ENCODE peak calls at places on chromosomes 3 and 15, in seven cellular contexts. Y, J, G, L, M, I and V are unnamed samples.

GRCh38 chr15:55282284-55282833 is 7.3 kb downstream of the RAB27A start:
- DNase-seq in Y (no peak), J (peak), G (peak), L (no peak), M (no peak), I (peak), V (no peak)

GRCh38 chr3:45417949-45418847 is 29.8 kb downstream of the LARS2 start:
- DNase-seq in Y (no peak), J (no peak), G (no peak), L (no peak), M (no peak), I (no peak), V (no peak)

GRCh38 chr3:71973337-71974030 is 188.5 kb upstream of the PROK2 start:
- DNase-seq in Y (no peak), J (no peak), G (no peak), L (no peak), M (no peak), I (no peak), V (no peak)

GRCh38 chr15:49589030-49589429 is 31.6 kb downstream of the FAM227B start:
- DNase-seq in Y (no peak), J (no peak), G (no peak), L (no peak), M (no peak), I (no peak), V (no peak)

GRCh38 chr15:67784057-67784781 is 41.1 kb upstream of the SKOR1 start:
- DNase-seq in Y (no peak), J (no peak), G (no peak), L (no peak), M (peak), I (no peak), V (no peak)

GRCh38 chr15:76150971-76151598 is 91.3 kb downstream of the TMEM266 start:
- DNase-seq in Y (peak), J (peak), G (peak), L (peak), M (peak), I (peak), V (peak)

GRCh38 chr15:60052796-60053195 is 48.7 kb downstream of the FOXB1 start:
- DNase-seq in Y (no peak), J (no peak), G (no peak), L (no peak), M (no peak), I (no peak), V (no peak)

GRCh38 chr3:21185816-21186314 is 565.1 kb downstream of the ZNF385D start:
- DNase-seq in Y (no peak), J (no peak), G (no peak), L (no peak), M (no peak), I (no peak), V (no peak)

GRCh38 chr15:57892181-57892580 is 173.3 kb downstream of the ALDH1A2 start:
- DNase-seq in Y (no peak), J (peak), G (no peak), L (no peak), M (no peak), I (no peak), V (no peak)

GRCh38 chr3:72008226-72008996 is 223.5 kb upstream of the PROK2 start:
- DNase-seq in Y (no peak), J (peak), G (no peak), L (no peak), M (no peak), I (peak), V (no peak)

GRCh38 chr3:151926956-151927355 is 53.5 kb downstream of the SUCNR1 start:
- DNase-seq in Y (no peak), J (peak), G (no peak), L (no peak), M (no peak), I (peak), V (no peak)

GRCh38 chr15:68157074-68157473 is 48.1 kb downstream of the CALML4 start:
- DNase-seq in Y (no peak), J (no peak), G (no peak), L (no peak), M (no peak), I (no peak), V (no peak)

GRCh38 chr3:152417181-152417580 is 148.5 kb downstream of the MBNL1 start:
- DNase-seq in Y (no peak), J (peak), G (no peak), L (no peak), M (no peak), I (no peak), V (no peak)

GRCh38 chr3:88713233-88713691 is 394.2 kb upstream of the EPHA3 start:
- DNase-seq in Y (no peak), J (peak), G (peak), L (no peak), M (no peak), I (peak), V (no peak)

GRCh38 chr15:60695713-60696522 is 217.0 kb upstream of the ICE2 start:
- DNase-seq in Y (no peak), J (peak), G (no peak), L (no peak), M (no peak), I (peak), V (no peak)

GRCh38 chr3:142998439-142998838 is 2.9 kb upstream of the U2SURP start:
- DNase-seq in Y (no peak), J (peak), G (no peak), L (no peak), M (no peak), I (peak), V (no peak)

GRCh38 chr3:149605902-149606301 is 51.9 kb downstream of the WWTR1 start:
- DNase-seq in Y (no peak), J (peak), G (no peak), L (no peak), M (no peak), I (peak), V (no peak)

GRCh38 chr3:87350367-87351199 is 74.2 kb upstream of the POU1F1 start:
- DNase-seq in Y (no peak), J (peak), G (peak), L (no peak), M (peak), I (peak), V (peak)

GRCh38 chr15:39828374-39828931 is 45.8 kb upstream of the FSIP1 start:
- DNase-seq in Y (no peak), J (peak), G (peak), L (peak), M (no peak), I (peak), V (no peak)

GRCh38 chr15:68553994-68554715 is 24.6 kb upstream of the CORO2B start:
- DNase-seq in Y (peak), J (peak), G (peak), L (peak), M (peak), I (peak), V (peak)

GRCh38 chr3:185852562-185853135 is 27.8 kb upstream of the IGF2BP2 start:
- DNase-seq in Y (no peak), J (peak), G (no peak), L (no peak), M (no peak), I (peak), V (no peak)

GRCh38 chr3:59422312-59422711 is 372.5 kb upstream of the CFAP20DC start:
- DNase-seq in Y (no peak), J (peak), G (no peak), L (no peak), M (no peak), I (peak), V (no peak)

GRCh38 chr3:10008588-10009344 is 17.5 kb upstream of the FANCD2 start:
- DNase-seq in Y (peak), J (peak), G (no peak), L (peak), M (peak), I (peak), V (peak)

GRCh38 chr3:81869380-81869779 is 107.9 kb upstream of the GBE1 start:
- DNase-seq in Y (no peak), J (no peak), G (no peak), L (no peak), M (no peak), I (no peak), V (no peak)

GRCh38 chr3:27165348-27165747 is 203.8 kb downstream of the NEK10 start:
- DNase-seq in Y (no peak), J (peak), G (peak), L (no peak), M (no peak), I (peak), V (no peak)

GRCh38 chr3:133269393-133269792 is 130.5 kb upstream of the BFSP2 start:
- DNase-seq in Y (no peak), J (no peak), G (no peak), L (no peak), M (no peak), I (no peak), V (no peak)

GRCh38 chr15:51380999-51381806 is 39.7 kb downstream of the GLDN start:
- DNase-seq in Y (peak), J (peak), G (peak), L (no peak), M (peak), I (peak), V (peak)

GRCh38 chr3:46693038-46693896 is at the start of gene ALS2CL:
- DNase-seq in Y (peak), J (no peak), G (no peak), L (peak), M (peak), I (no peak), V (peak)

GRCh38 chr3:48399387-48400172 is 27.6 kb downstream of the FBXW12 start:
- DNase-seq in Y (peak), J (no peak), G (no peak), L (no peak), M (no peak), I (no peak), V (no peak)

GRCh38 chr3:159866201-159866746 is 122.4 kb upstream of the IL12A start:
- DNase-seq in Y (no peak), J (peak), G (no peak), L (no peak), M (no peak), I (no peak), V (no peak)

GRCh38 chr3:100226712-100227429 is 33.9 kb upstream of the TBC1D23 start:
- DNase-seq in Y (no peak), J (peak), G (no peak), L (no peak), M (no peak), I (peak), V (no peak)

GRCh38 chr15:90932660-90932991 is 277 bp upstream of the HDDC3 start:
- DNase-seq in Y (no peak), J (no peak), G (no peak), L (no peak), M (no peak), I (no peak), V (no peak)
- TF ChIP-seq CTCF in Y (no peak), J (no peak), G (no peak), L (no peak), M (peak), I (no peak), V (no peak)

GRCh38 chr15:37291920-37292319 is 191.6 kb upstream of the MEIS2 start:
- DNase-seq in Y (no peak), J (no peak), G (no peak), L (no peak), M (no peak), I (no peak), V (no peak)
- TF ChIP-seq CTCF in Y (no peak), J (no peak), G (no peak), L (no peak), M (no peak), I (no peak), V (no peak)

DNA sequence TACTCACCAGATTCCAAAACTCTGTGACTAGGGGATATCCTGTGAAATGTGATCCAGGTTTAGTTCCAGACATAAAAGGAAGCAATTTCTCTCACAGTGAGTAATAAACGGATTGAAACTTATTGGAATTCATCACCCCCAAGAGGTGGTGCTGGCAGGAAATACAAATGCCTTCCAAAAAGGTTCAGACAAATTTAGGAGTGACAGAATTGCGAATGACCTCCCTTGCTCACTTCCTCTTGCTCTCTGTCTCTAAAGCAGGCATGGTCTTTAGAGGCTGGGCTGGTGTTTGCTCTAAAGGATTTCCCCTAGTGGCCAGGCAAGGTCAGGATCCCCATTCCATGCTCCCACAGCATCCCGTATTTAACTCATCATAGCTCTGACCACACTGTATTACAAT is 449.4 kb upstream of the PPP2R3A start:
- DNase-seq in Y (peak), J (peak), G (no peak), L (no peak), M (no peak), I (peak), V (no peak)
- TF ChIP-seq CTCF in Y (peak), J (peak), G (peak), L (no peak), M (no peak), I (peak), V (peak)

GRCh38 chr3:28348637-28349396 is at the start of the genes AZI2 and ZCWPW2:
- DNase-seq in Y (peak), J (peak), G (peak), L (peak), M (peak), I (peak), V (peak)
- TF ChIP-seq CTCF in Y (peak), J (no peak), G (peak), L (no peak), M (peak), I (peak), V (no peak)

GRCh38 chr3:79001255-79001654 is 766.5 kb downstream of the ROBO1 start:
- DNase-seq in Y (no peak), J (no peak), G (no peak), L (no peak), M (no peak), I (no peak), V (no peak)

GRCh38 chr3:79002465-79003372 is 765.1 kb downstream of the ROBO1 start:
- DNase-seq in Y (no peak), J (no peak), G (no peak), L (no peak), M (no peak), I (no peak), V (no peak)

GRCh38 chr3:79006077-79006476 is 761.7 kb downstream of the ROBO1 start:
- DNase-seq in Y (no peak), J (no peak), G (no peak), L (no peak), M (no peak), I (no peak), V (no peak)

GRCh38 chr3:79005084-79005483 is 762.7 kb downstream of the ROBO1 start:
- DNase-seq in Y (no peak), J (peak), G (no peak), L (no peak), M (no peak), I (no peak), V (no peak)

GRCh38 chr3:79003994-79004393 is 763.8 kb downstream of the ROBO1 start:
- DNase-seq in Y (no peak), J (no peak), G (no peak), L (no peak), M (no peak), I (no peak), V (no peak)
- TF ChIP-seq CTCF in Y (no peak), J (no peak), G (no peak), L (peak), M (no peak), I (no peak), V (peak)

GRCh38 chr15:30992073-30992363 is 590 bp upstream of the MTMR10 start:
- DNase-seq in Y (no peak), J (no peak), G (no peak), L (no peak), M (no peak), I (no peak), V (no peak)
- TF ChIP-seq CTCF in Y (no peak), J (no peak), G (no peak), L (no peak), M (no peak), I (no peak), V (no peak)

GRCh38 chr3:182704926-182705325 is 88.4 kb upstream of the ATP11B start:
- DNase-seq in Y (peak), J (no peak), G (no peak), L (no peak), M (no peak), I (no peak), V (no peak)
- TF ChIP-seq CTCF in Y (peak), J (no peak), G (no peak), L (no peak), M (no peak), I (no peak), V (no peak)

DNA sequence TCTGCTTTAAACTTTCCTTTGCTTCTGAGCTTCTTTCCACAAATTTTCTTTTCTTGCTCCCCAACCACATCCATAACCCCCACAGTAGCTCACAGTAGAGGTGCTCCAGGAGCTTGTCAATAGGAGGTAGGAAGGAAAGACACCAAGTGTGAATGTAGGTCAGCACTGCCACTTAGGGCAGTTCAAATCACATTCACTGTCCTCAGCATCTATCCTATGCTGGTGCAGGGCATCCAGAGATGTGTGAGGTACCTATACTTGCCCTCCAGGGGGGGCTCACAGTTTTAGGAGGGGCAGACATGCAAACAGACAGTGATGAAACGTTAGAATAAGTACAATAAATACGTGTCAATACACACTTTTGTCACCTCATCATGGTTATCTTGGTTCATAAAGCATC is 1.5 kb upstream of the SPSB4 start:
- DNase-seq in Y (no peak), J (no peak), G (no peak), L (no peak), M (no peak), I (no peak), V (peak)
- TF ChIP-seq CTCF in Y (peak), J (peak), G (peak), L (no peak), M (no peak), I (no peak), V (peak)

GRCh38 chr3:123909785-123910184 is 25.7 kb upstream of the MYLK start:
- DNase-seq in Y (no peak), J (no peak), G (no peak), L (no peak), M (no peak), I (no peak), V (no peak)

GRCh38 chr3:123907720-123908119 is 23.6 kb upstream of the MYLK start:
- DNase-seq in Y (no peak), J (no peak), G (no peak), L (no peak), M (no peak), I (no peak), V (no peak)
- TF ChIP-seq CTCF in Y (peak), J (peak), G (no peak), L (no peak), M (no peak), I (no peak), V (no peak)